ENCODE peak calls at places on chromosome 17, in eight cellular contexts. One of them, this sample, is unnamed.
A peak's percentile ranks its signal among the peaks of the same experiment; 100 is the strongest.

GRCh38 chr17:38428643-38429371 is 543 bp downstream of the ARHGAP23 start:
- DNase-seq in GM12878: no peak
- DNase-seq in fibroblast of lung: peak; percentile 64
- DNase-seq in AG09309: no peak
- DNase-seq in fibroblast of pulmonary artery: peak; percentile 40
- DNase-seq in lung microvascular endothelial cell: peak; percentile 66
- DNase-seq in breast epithelium: no peak
- DNase-seq in H7: peak; percentile 91
- DNase-seq in this sample: no peak

GRCh38 chr17:80812362-80813088 is 179.1 kb upstream of the CHMP6 start:
- DNase-seq in AG09309: no peak
- DNase-seq in breast epithelium: no peak
- DNase-seq in GM12878: no peak
- DNase-seq in H7: peak; percentile 12
- DNase-seq in lung microvascular endothelial cell: no peak
- DNase-seq in fibroblast of pulmonary artery: no peak
- DNase-seq in fibroblast of lung: no peak
- DNase-seq in this sample: no peak

GRCh38 chr17:979539-980405 is at the start of gene NXN:
- DNase-seq in fibroblast of lung: peak; percentile 74
- DNase-seq in H7: peak; percentile 99
- DNase-seq in fibroblast of pulmonary artery: peak; percentile 76
- DNase-seq in lung microvascular endothelial cell: peak; percentile 92
- DNase-seq in GM12878: no peak
- DNase-seq in breast epithelium: peak; percentile 75
- DNase-seq in AG09309: no peak
- DNase-seq in this sample: no peak

GRCh38 chr17:40311575-40311974 is 2.6 kb downstream of the RARA start:
- DNase-seq in AG09309: no peak
- DNase-seq in breast epithelium: peak; percentile 74
- DNase-seq in fibroblast of lung: no peak
- DNase-seq in lung microvascular endothelial cell: no peak
- DNase-seq in GM12878: no peak
- DNase-seq in H7: no peak
- DNase-seq in fibroblast of pulmonary artery: no peak
- DNase-seq in this sample: no peak

GRCh38 chr17:76631821-76632565 is 11.6 kb downstream of the ST6GALNAC1 start:
- DNase-seq in lung microvascular endothelial cell: no peak
- DNase-seq in breast epithelium: no peak
- DNase-seq in AG09309: no peak
- DNase-seq in fibroblast of pulmonary artery: no peak
- DNase-seq in GM12878: no peak
- DNase-seq in H7: no peak
- DNase-seq in fibroblast of lung: no peak
- DNase-seq in this sample: no peak

GRCh38 chr17:62998665-62999393 is 32.8 kb downstream of the TANC2 start:
- DNase-seq in breast epithelium: no peak
- DNase-seq in H7: no peak
- DNase-seq in AG09309: no peak
- DNase-seq in fibroblast of pulmonary artery: no peak
- DNase-seq in fibroblast of lung: no peak
- DNase-seq in GM12878: no peak
- DNase-seq in lung microvascular endothelial cell: no peak
- DNase-seq in this sample: no peak

GRCh38 chr17:57151798-57152197 is 66.8 kb downstream of the AKAP1 start:
- DNase-seq in AG09309: no peak
- DNase-seq in breast epithelium: no peak
- DNase-seq in lung microvascular endothelial cell: no peak
- DNase-seq in fibroblast of pulmonary artery: no peak
- DNase-seq in H7: no peak
- DNase-seq in fibroblast of lung: no peak
- DNase-seq in GM12878: no peak
- DNase-seq in this sample: no peak

GRCh38 chr17:57004944-57005579 is 27.1 kb downstream of the SCPEP1 start:
- DNase-seq in AG09309: no peak
- DNase-seq in lung microvascular endothelial cell: peak; percentile 22
- DNase-seq in H7: peak; percentile 53
- DNase-seq in fibroblast of lung: no peak
- DNase-seq in GM12878: peak; percentile 71
- DNase-seq in fibroblast of pulmonary artery: no peak
- DNase-seq in breast epithelium: no peak
- DNase-seq in this sample: no peak

GRCh38 chr17:4074831-4075495 is 67.9 kb downstream of the ZZEF1 start:
- DNase-seq in lung microvascular endothelial cell: peak; percentile 69
- DNase-seq in AG09309: no peak
- DNase-seq in fibroblast of lung: peak; percentile 55
- DNase-seq in H7: peak; percentile 72
- DNase-seq in breast epithelium: no peak
- DNase-seq in GM12878: peak; percentile 25
- DNase-seq in fibroblast of pulmonary artery: peak; percentile 67
- DNase-seq in this sample: no peak

GRCh38 chr17:80953471-80954315 is 37.9 kb upstream of the CHMP6 start:
- DNase-seq in GM12878: no peak
- DNase-seq in fibroblast of pulmonary artery: no peak
- DNase-seq in H7: peak; percentile 35
- DNase-seq in AG09309: no peak
- DNase-seq in fibroblast of lung: no peak
- DNase-seq in breast epithelium: no peak
- DNase-seq in lung microvascular endothelial cell: no peak
- DNase-seq in this sample: no peak

GRCh38 chr17:74282587-74283370 is 8.7 kb downstream of the DNAI2 start:
- DNase-seq in fibroblast of pulmonary artery: no peak
- DNase-seq in lung microvascular endothelial cell: no peak
- DNase-seq in fibroblast of lung: no peak
- DNase-seq in H7: no peak
- DNase-seq in GM12878: peak; percentile 69
- DNase-seq in AG09309: no peak
- DNase-seq in breast epithelium: no peak
- DNase-seq in this sample: no peak

GRCh38 chr17:77772461-77772897 is 186.0 kb upstream of the TNRC6C start:
- DNase-seq in AG09309: no peak
- DNase-seq in fibroblast of pulmonary artery: peak; percentile 66
- DNase-seq in H7: peak; percentile 97
- DNase-seq in breast epithelium: no peak
- DNase-seq in fibroblast of lung: peak; percentile 2
- DNase-seq in lung microvascular endothelial cell: peak; percentile 72
- DNase-seq in GM12878: no peak
- DNase-seq in this sample: no peak

GRCh38 chr17:80659651-80660050 is 115.0 kb downstream of the RPTOR start:
- DNase-seq in fibroblast of pulmonary artery: no peak
- DNase-seq in GM12878: no peak
- DNase-seq in lung microvascular endothelial cell: no peak
- DNase-seq in AG09309: no peak
- DNase-seq in breast epithelium: no peak
- DNase-seq in fibroblast of lung: no peak
- DNase-seq in H7: no peak
- DNase-seq in this sample: no peak

GRCh38 chr17:1087381-1088241 is 90.7 kb downstream of the TIMM22 start:
- DNase-seq in breast epithelium: peak; percentile 83
- DNase-seq in GM12878: no peak
- DNase-seq in lung microvascular endothelial cell: peak; percentile 80
- DNase-seq in fibroblast of lung: no peak
- DNase-seq in fibroblast of pulmonary artery: no peak
- DNase-seq in AG09309: no peak
- DNase-seq in H7: peak; percentile 96
- DNase-seq in this sample: no peak

GRCh38 chr17:76872221-76872873 is 4.1 kb downstream of the MGAT5B start:
- DNase-seq in H7: peak; percentile 35
- DNase-seq in fibroblast of lung: peak; percentile 91
- DNase-seq in GM12878: no peak
- DNase-seq in lung microvascular endothelial cell: no peak
- DNase-seq in breast epithelium: peak; percentile 70
- DNase-seq in fibroblast of pulmonary artery: peak; percentile 89
- DNase-seq in AG09309: peak; percentile 78
- DNase-seq in this sample: peak; percentile 77

GRCh38 chr17:82704886-82705285 is 6.4 kb upstream of the RAB40B start:
- DNase-seq in breast epithelium: no peak
- DNase-seq in GM12878: no peak
- DNase-seq in H7: no peak
- DNase-seq in AG09309: no peak
- DNase-seq in fibroblast of lung: no peak
- DNase-seq in lung microvascular endothelial cell: no peak
- DNase-seq in fibroblast of pulmonary artery: no peak
- DNase-seq in this sample: no peak

GRCh38 chr17:18949566-18949965 is 2.4 kb upstream of the SLC5A10 start:
- DNase-seq in GM12878: no peak
- DNase-seq in fibroblast of pulmonary artery: peak; percentile 68
- DNase-seq in AG09309: no peak
- DNase-seq in breast epithelium: no peak
- DNase-seq in H7: peak; percentile 13
- DNase-seq in lung microvascular endothelial cell: no peak
- DNase-seq in fibroblast of lung: peak; percentile 38
- DNase-seq in this sample: no peak

GRCh38 chr17:39027037-39027436 is 59.8 kb upstream of the FBXO47 start:
- DNase-seq in GM12878: no peak
- DNase-seq in AG09309: no peak
- DNase-seq in fibroblast of lung: peak; percentile 9
- DNase-seq in lung microvascular endothelial cell: peak; percentile 18
- DNase-seq in H7: peak; percentile 85
- DNase-seq in fibroblast of pulmonary artery: no peak
- DNase-seq in breast epithelium: peak; percentile 40
- DNase-seq in this sample: no peak

GRCh38 chr17:47810901-47811635 is 10.5 kb downstream of the OSBPL7 start:
- DNase-seq in fibroblast of lung: no peak
- DNase-seq in GM12878: no peak
- DNase-seq in fibroblast of pulmonary artery: no peak
- DNase-seq in AG09309: no peak
- DNase-seq in H7: peak; percentile 17
- DNase-seq in breast epithelium: no peak
- DNase-seq in lung microvascular endothelial cell: no peak
- DNase-seq in this sample: no peak

GRCh38 chr17:36459601-36460000 is 26.9 kb upstream of the ZNHIT3 start:
- DNase-seq in H7: peak; percentile 18
- DNase-seq in GM12878: no peak
- DNase-seq in breast epithelium: no peak
- DNase-seq in AG09309: no peak
- DNase-seq in fibroblast of lung: no peak
- DNase-seq in lung microvascular endothelial cell: no peak
- DNase-seq in fibroblast of pulmonary artery: no peak
- DNase-seq in this sample: no peak

GRCh38 chr17:39836117-39836516 is 28.0 kb downstream of the IKZF3 start:
- DNase-seq in breast epithelium: no peak
- DNase-seq in fibroblast of pulmonary artery: no peak
- DNase-seq in AG09309: no peak
- DNase-seq in fibroblast of lung: no peak
- DNase-seq in H7: no peak
- DNase-seq in GM12878: no peak
- DNase-seq in lung microvascular endothelial cell: no peak
- DNase-seq in this sample: no peak